ENCODE peak calls at places on chromosomes 6 and 20, in six cellular contexts. D is HL-60, L is A549, M is tibial artery, I is GM23338, A is AG09319. P is an unnamed sample.

GRCh38 chr6:12890171-12890790 is 173.7 kb downstream of the PHACTR1 start:
- DNase-seq in A (no peak), M (no peak), I (peak), D (no peak), L (no peak), P (no peak)

GRCh38 chr6:113428702-113429101 is 428.4 kb upstream of the MARCKS start:
- DNase-seq in D (no peak), I (no peak), A (no peak), L (no peak), M (no peak), P (no peak)

GRCh38 chr6:37155394-37156312 is 14.3 kb upstream of the PIM1 start:
- DNase-seq in I (no peak), A (no peak), L (no peak), M (no peak), D (no peak), P (no peak)

GRCh38 chr6:106334646-106335448 is 9.3 kb upstream of the ATG5 start:
- DNase-seq in A (peak), I (peak), L (peak), D (no peak), M (no peak), P (peak)

GRCh38 chr6:134636221-134636830 is 313.6 kb downstream of the ALDH8A1 start:
- DNase-seq in L (no peak), M (no peak), I (no peak), D (no peak), A (no peak), P (no peak)

GRCh38 chr6:81820979-81821378 is 68.5 kb upstream of the TENT5A start:
- DNase-seq in M (no peak), I (no peak), L (no peak), A (no peak), D (no peak), P (no peak)

GRCh38 chr20:11438412-11438811 is 479.3 kb upstream of the BTBD3 start:
- DNase-seq in L (no peak), D (no peak), I (peak), M (no peak), A (no peak), P (no peak)

GRCh38 chr20:52150440-52151258 is 40.9 kb downstream of the ZFP64 start:
- DNase-seq in A (peak), D (no peak), I (peak), L (peak), M (no peak), P (no peak)

GRCh38 chr20:54103067-54103761 is 32.8 kb upstream of the BCAS1 start:
- DNase-seq in D (peak), A (no peak), I (peak), M (peak), L (no peak), P (peak)

GRCh38 chr6:111533087-111533784 is 50.2 kb upstream of the REV3L start:
- DNase-seq in D (no peak), I (no peak), A (no peak), L (no peak), M (no peak), P (no peak)

GRCh38 chr6:111527367-111527766 is 44.3 kb upstream of the REV3L start:
- DNase-seq in A (no peak), M (no peak), D (no peak), I (no peak), L (no peak), P (no peak)

GRCh38 chr6:111534366-111534765 is 51.3 kb upstream of the REV3L start:
- DNase-seq in I (no peak), M (no peak), D (peak), A (no peak), L (no peak), P (no peak)

GRCh38 chr6:111530218-111530617 is 47.2 kb upstream of the REV3L start:
- DNase-seq in I (no peak), D (no peak), A (no peak), M (no peak), L (no peak), P (no peak)

GRCh38 chr6:111530777-111531176 is 47.8 kb upstream of the REV3L start:
- DNase-seq in M (no peak), A (no peak), D (no peak), I (no peak), L (no peak), P (no peak)
- TF ChIP-seq CTCF in M (no peak), A (no peak), D (no peak), I (peak), L (no peak), P (no peak)

GRCh38 chr20:62707281-62707941 is 1.2 kb upstream of the NTSR1 start:
- DNase-seq in D (no peak), M (no peak), I (no peak), A (no peak), L (no peak), P (no peak)

GRCh38 chr20:62706857-62707256 is 1.8 kb upstream of the NTSR1 start:
- DNase-seq in A (no peak), I (no peak), M (no peak), D (no peak), L (no peak), P (no peak)

GRCh38 chr20:62708591-62709536 is at the start of gene NTSR1:
- DNase-seq in L (no peak), I (peak), A (no peak), D (peak), M (no peak), P (no peak)

GRCh38 chr20:62709537-62709905 is 885 bp downstream of the NTSR1 start:
- DNase-seq in L (no peak), I (no peak), D (no peak), M (no peak), A (no peak), P (no peak)

DNA sequence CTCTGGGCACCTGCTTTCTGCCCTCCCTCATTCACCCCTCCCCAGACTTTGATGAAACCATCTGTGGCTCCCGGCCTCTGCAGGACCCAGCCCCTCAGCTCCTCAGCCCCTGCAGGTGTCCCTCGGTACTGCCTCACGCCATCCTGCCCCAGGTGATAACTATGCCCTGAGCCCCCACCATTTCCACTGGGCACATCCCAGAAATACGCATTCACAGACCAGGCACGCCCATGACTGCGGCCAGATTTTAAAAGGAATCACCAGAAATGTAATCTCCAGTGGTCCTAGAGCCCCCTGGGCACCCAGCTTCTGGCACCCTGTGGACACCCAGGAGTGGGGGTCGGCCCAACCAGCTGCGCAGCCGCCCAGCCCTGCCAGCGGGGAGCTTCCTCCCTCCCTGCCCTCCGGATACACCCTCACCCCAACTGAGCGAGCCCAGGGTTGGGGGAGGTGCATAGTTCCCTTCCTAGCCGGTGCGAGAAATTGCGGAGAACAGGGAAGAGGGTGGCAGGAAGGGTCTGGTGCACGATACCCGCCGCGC is 585 bp upstream of the NTSR1 start:
- DNase-seq in I (peak), L (peak), D (peak), M (no peak), A (no peak), P (no peak)
- TF ChIP-seq CTCF in I (peak), L (no peak), D (no peak), M (no peak), A (peak), P (peak)

GRCh38 chr20:58634818-58635665 is 16.0 kb upstream of the STX16 start:
- DNase-seq in A (no peak), M (peak), D (no peak), L (no peak), I (no peak), P (no peak)

GRCh38 chr20:58636396-58636982 is 14.6 kb upstream of the STX16 start:
- DNase-seq in D (no peak), I (no peak), M (peak), L (no peak), A (no peak), P (no peak)

GRCh38 chr20:58637466-58638198 is 13.5 kb upstream of the STX16 start:
- DNase-seq in D (no peak), L (no peak), I (no peak), M (peak), A (no peak), P (no peak)

GRCh38 chr20:58638467-58639181 is 12.5 kb upstream of the STX16 start:
- DNase-seq in M (peak), I (no peak), D (no peak), L (no peak), A (no peak), P (no peak)

GRCh38 chr20:58636983-58637421 is 14.1 kb upstream of the STX16 start:
- DNase-seq in D (no peak), A (no peak), I (peak), L (no peak), M (peak), P (no peak)
- TF ChIP-seq CTCF in D (no peak), A (no peak), I (peak), L (no peak), M (no peak), P (no peak)

GRCh38 chr6:1593286-1593957 is 16.3 kb upstream of the FOXC1 start:
- DNase-seq in L (no peak), A (no peak), D (no peak), I (no peak), M (peak), P (peak)
- TF ChIP-seq CTCF in L (no peak), A (no peak), D (no peak), I (no peak), M (no peak), P (no peak)

GRCh38 chr6:77264970-77265369 is 198.3 kb downstream of the HTR1B start:
- DNase-seq in I (peak), D (no peak), A (no peak), L (no peak), M (no peak), P (no peak)
- TF ChIP-seq CTCF in I (peak), D (no peak), A (no peak), L (no peak), M (no peak), P (no peak)

GRCh38 chr20:57287007-57287810 is 20.8 kb upstream of the BMP7 start:
- DNase-seq in L (no peak), M (no peak), D (no peak), A (no peak), I (no peak), P (no peak)
- TF ChIP-seq CTCF in L (no peak), M (no peak), D (no peak), A (no peak), I (no peak), P (no peak)

GRCh38 chr6:3317741-3318211 is 59.0 kb downstream of the PSMG4 start:
- DNase-seq in A (no peak), L (no peak), I (no peak), M (no peak), D (no peak), P (no peak)
- TF ChIP-seq CTCF in A (no peak), L (no peak), I (no peak), M (no peak), D (no peak), P (no peak)

GRCh38 chr6:42321976-42322375 is 104.3 kb upstream of the MRPS10 start:
- DNase-seq in A (no peak), L (no peak), I (no peak), D (no peak), M (no peak), P (no peak)

GRCh38 chr6:42326248-42326647 is 108.6 kb upstream of the MRPS10 start:
- DNase-seq in L (no peak), D (no peak), M (no peak), A (no peak), I (no peak), P (no peak)

GRCh38 chr6:42320762-42321161 is 103.1 kb upstream of the MRPS10 start:
- DNase-seq in M (no peak), A (no peak), I (no peak), D (no peak), L (no peak), P (no peak)

GRCh38 chr6:42318485-42318884 is 100.8 kb upstream of the MRPS10 start:
- DNase-seq in M (no peak), A (no peak), L (no peak), D (no peak), I (no peak), P (no peak)

DNA sequence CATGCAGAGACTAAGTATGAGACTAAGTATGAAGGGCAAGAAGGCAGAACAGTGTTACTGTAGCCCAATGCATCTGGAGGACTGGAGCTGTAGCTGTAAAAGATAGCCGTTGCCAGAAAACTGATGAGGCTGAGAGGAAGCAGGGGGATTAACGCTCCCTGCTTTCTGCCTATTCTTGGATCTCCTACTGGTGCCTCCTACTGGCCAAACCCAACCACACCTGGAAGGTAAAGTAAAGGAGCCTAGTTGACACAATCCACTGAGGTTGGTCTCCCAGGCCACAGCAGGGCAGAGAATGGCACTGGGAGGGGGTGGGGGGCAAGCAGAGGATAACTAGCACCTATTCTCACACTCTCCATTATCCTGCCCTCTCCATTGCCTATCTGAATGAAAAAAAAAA is 105.0 kb upstream of the MRPS10 start:
- DNase-seq in A (no peak), D (no peak), I (peak), L (no peak), M (no peak), P (no peak)
- TF ChIP-seq CTCF in A (no peak), D (no peak), I (peak), L (no peak), M (no peak), P (no peak)

P was measured in CD14-positive monocyte.